ENCODE peak calls at places on chromosomes 3 and 15, in seven cellular contexts. C, N, A, Z, J, V and W are unnamed samples.

GRCh38 chr3:13189639-13190375 is 116.6 kb upstream of the IQSEC1 start:
- DNase-seq in C (no peak), N (no peak), A (no peak), Z (no peak), J (no peak), V (peak; percentile 7), W (peak; percentile 87)

GRCh38 chr3:58350627-58351013 is 17.9 kb downstream of the PXK start:
- DNase-seq in C (no peak), N (no peak), A (no peak), Z (no peak), J (no peak), V (peak; percentile 46), W (no peak)

GRCh38 chr3:148269816-148270215 is 427.9 kb upstream of the AGTR1 start:
- DNase-seq in C (no peak), N (no peak), A (no peak), Z (no peak), J (no peak), V (peak; percentile 10), W (no peak)

GRCh38 chr3:40504636-40505430 is 1.0 kb upstream of the ZNF620 start:
- DNase-seq in C (peak; percentile 66), N (peak; percentile 63), A (peak; percentile 82), Z (no peak), J (no peak), V (peak; percentile 98), W (no peak)

GRCh38 chr3:29525254-29525881 is 244.5 kb downstream of the RBMS3 start:
- DNase-seq in C (peak; percentile 31), N (peak; percentile 84), A (no peak), Z (no peak), J (no peak), V (peak; percentile 76), W (no peak)

GRCh38 chr3:30835667-30836066 is 58.8 kb downstream of the GADL1 start:
- DNase-seq in C (no peak), N (no peak), A (no peak), Z (no peak), J (no peak), V (peak; percentile 5), W (no peak)

GRCh38 chr15:35545316-35545824 is 595 bp downstream of the DPH6 start:
- DNase-seq in C (no peak), N (peak; percentile 66), A (peak; percentile 24), Z (peak; percentile 44), J (no peak), V (peak; percentile 70), W (no peak)

GRCh38 chr3:33425456-33425855 is 14.7 kb downstream of the UBP1 start:
- DNase-seq in C (no peak), N (no peak), A (no peak), Z (no peak), J (no peak), V (no peak), W (peak; percentile 56)

GRCh38 chr15:75836953-75837321 is 6.3 kb upstream of the UBE2Q2 start:
- DNase-seq in C (peak; percentile 75), N (peak; percentile 72), A (no peak), Z (no peak), J (peak; percentile 48), V (peak; percentile 90), W (peak; percentile 77)

GRCh38 chr3:46427929-46428833 is 21.1 kb downstream of the CCRL2 start:
- DNase-seq in C (no peak), N (no peak), A (no peak), Z (no peak), J (no peak), V (no peak), W (no peak)

GRCh38 chr3:140953028-140953960 is 11.7 kb downstream of the SLC25A36 start:
- DNase-seq in C (peak; percentile 20), N (no peak), A (peak; percentile 18), Z (no peak), J (no peak), V (peak; percentile 50), W (no peak)

GRCh38 chr15:38578626-38579025 is 14.0 kb upstream of the RASGRP1 start:
- DNase-seq in C (no peak), N (no peak), A (no peak), Z (no peak), J (no peak), V (no peak), W (no peak)

GRCh38 chr3:172673210-172673679 is 37.6 kb downstream of the NCEH1 start:
- DNase-seq in C (no peak), N (no peak), A (no peak), Z (peak; percentile 32), J (no peak), V (peak; percentile 89), W (peak; percentile 71)
- TF ChIP-seq CTCF in C (peak; percentile 71), N (peak; percentile 77), A (peak; percentile 77), Z (peak; percentile 85), J (peak; percentile 60), V (peak; percentile 77), W (peak; percentile 88)

GRCh38 chr15:93973287-93973686 is 258.1 kb upstream of the MCTP2 start:
- DNase-seq in C (no peak), N (no peak), A (no peak), Z (no peak), J (no peak), V (no peak), W (no peak)

GRCh38 chr15:93980149-93980911 is 251.0 kb upstream of the MCTP2 start:
- DNase-seq in C (no peak), N (no peak), A (no peak), Z (no peak), J (no peak), V (no peak), W (no peak)

GRCh38 chr15:93974804-93975481 is 256.4 kb upstream of the MCTP2 start:
- DNase-seq in C (peak; percentile 42), N (no peak), A (peak; percentile 16), Z (peak; percentile 16), J (no peak), V (peak; percentile 43), W (no peak)
- TF ChIP-seq CTCF in C (peak; percentile 65), N (peak; percentile 54), A (peak; percentile 58), Z (peak; percentile 51), J (no peak), V (peak; percentile 17), W (peak; percentile 33)

DNA sequence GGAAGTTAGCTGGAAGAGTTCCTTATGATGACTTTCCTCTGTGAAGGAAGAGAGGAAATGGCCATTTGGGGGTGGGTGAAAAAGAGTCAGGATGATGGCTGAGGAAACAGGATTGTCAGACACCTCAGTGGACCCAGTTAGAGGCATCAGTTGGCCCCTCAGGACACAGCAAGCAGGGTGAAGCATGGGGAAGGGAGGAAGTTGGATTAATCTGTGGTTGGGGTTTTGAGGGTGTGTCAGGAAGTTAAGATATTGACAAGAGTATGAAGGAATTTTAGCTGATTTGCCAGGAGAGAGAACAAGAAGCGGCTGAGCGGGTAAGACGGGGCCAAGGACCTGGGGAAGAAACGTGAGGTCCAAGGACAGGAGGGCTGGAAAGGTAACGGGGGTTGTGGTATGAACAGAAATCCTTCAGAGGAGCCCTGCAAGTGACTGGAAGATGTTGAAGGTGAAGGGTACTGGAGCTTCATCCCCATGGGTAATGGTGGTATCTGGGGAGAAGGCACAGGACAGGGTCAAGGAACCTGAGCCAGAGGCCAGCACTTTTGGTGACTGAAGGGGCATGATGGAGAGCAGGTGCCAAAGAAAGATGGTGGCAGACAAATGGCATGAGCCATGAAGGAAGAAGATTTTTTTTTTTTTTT is 2.7 kb downstream of the UQCC5 start:
- DNase-seq in C (no peak), N (no peak), A (no peak), Z (no peak), J (no peak), V (no peak), W (no peak)
- TF ChIP-seq CTCF in C (no peak), N (no peak), A (no peak), Z (no peak), J (no peak), V (no peak), W (no peak)

GRCh38 chr3:43699864-43700263 is 9.1 kb downstream of the ABHD5 start:
- DNase-seq in C (no peak), N (no peak), A (no peak), Z (peak; percentile 8), J (no peak), V (no peak), W (no peak)
- TF ChIP-seq CTCF in C (peak; percentile 41), N (peak; percentile 15), A (peak; percentile 33), Z (peak; percentile 47), J (no peak), V (peak; percentile 35), W (peak; percentile 17)

GRCh38 chr3:66367979-66368378 is 132.8 kb downstream of the LRIG1 start:
- DNase-seq in C (no peak), N (no peak), A (no peak), Z (no peak), J (no peak), V (no peak), W (no peak)

GRCh38 chr3:66363133-66363532 is 137.7 kb downstream of the LRIG1 start:
- DNase-seq in C (no peak), N (no peak), A (no peak), Z (no peak), J (no peak), V (no peak), W (no peak)

GRCh38 chr3:66366747-66367146 is 134.1 kb downstream of the LRIG1 start:
- DNase-seq in C (no peak), N (no peak), A (no peak), Z (no peak), J (no peak), V (no peak), W (no peak)

GRCh38 chr3:66365023-66365581 is 135.7 kb downstream of the LRIG1 start:
- DNase-seq in C (no peak), N (no peak), A (no peak), Z (no peak), J (no peak), V (no peak), W (no peak)

GRCh38 chr3:66362541-66362941 is 138.3 kb downstream of the LRIG1 start:
- DNase-seq in C (no peak), N (no peak), A (peak; percentile 58), Z (no peak), J (no peak), V (peak; percentile 69), W (no peak)
- TF ChIP-seq CTCF in C (no peak), N (no peak), A (no peak), Z (no peak), J (no peak), V (no peak), W (no peak)

DNA sequence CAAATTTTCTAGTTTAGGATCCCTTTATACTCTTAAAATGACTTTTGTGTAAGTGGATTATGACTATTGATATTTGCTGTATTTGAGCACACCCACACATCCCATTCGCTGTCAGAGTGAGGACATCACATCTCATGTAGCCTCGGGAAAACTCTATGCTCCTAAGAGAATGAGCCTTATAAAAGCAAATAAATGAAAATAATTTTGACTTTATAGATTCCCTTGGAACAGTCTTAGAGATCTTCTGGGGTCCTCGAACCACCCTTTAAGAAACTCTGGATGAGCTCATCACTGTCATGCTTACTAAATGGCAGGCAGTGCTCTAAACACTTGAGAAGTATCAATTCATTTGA is 16.1 kb upstream of the EXOG start:
- DNase-seq in C (no peak), N (no peak), A (no peak), Z (no peak), J (no peak), V (no peak), W (no peak)
- TF ChIP-seq CTCF in C (no peak), N (peak; percentile 5), A (no peak), Z (no peak), J (no peak), V (no peak), W (peak; percentile 47)

DNA sequence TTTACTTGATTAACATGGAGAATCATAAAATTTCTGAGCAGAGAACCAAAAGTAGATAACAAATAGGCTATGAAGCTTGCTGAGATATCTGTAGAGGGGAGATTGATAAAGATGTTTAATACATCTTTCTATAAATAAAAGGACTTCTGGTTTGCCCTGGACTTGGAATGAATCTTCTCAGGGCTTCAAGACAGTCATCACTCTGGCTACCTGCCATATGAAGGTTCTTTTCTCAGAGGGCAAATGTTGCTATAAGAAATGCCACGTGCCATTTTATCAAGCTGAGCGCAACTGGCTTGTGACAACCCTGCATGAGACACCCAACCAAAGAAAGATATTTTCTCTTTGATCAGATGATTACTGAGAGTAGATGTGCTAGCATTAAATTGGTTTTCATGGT is 192.5 kb downstream of the WNT5A start:
- DNase-seq in C (no peak), N (no peak), A (no peak), Z (no peak), J (no peak), V (peak; percentile 53), W (no peak)
- TF ChIP-seq CTCF in C (no peak), N (no peak), A (no peak), Z (no peak), J (no peak), V (no peak), W (no peak)